ENCODE peak calls at places on chromosome 22, in five cellular contexts. O is NCI-H345, F is dorsolateral prefrontal cortex, L is lower lobe of right lung, S is NCI-H460. T is an unnamed sample.

GRCh38 chr22:50282361-50283144 is 12.4 kb upstream of the MAPK11 start:
- DNase-seq in S (no peak), O (no peak), F (no peak), L (peak), T (peak)

GRCh38 chr22:37784829-37785495 is 22.8 kb upstream of the GCAT start:
- DNase-seq in F (no peak), S (no peak), O (peak), L (peak), T (no peak)

GRCh38 chr22:50734986-50735738 is 2.8 kb upstream of the ACR start:
- DNase-seq in S (no peak), O (no peak), L (peak), F (no peak), T (peak)

GRCh38 chr22:24819941-24820461 is 14.0 kb downstream of the SGSM1 start:
- DNase-seq in S (no peak), O (no peak), F (peak), L (peak), T (peak)

GRCh38 chr22:37499006-37499707 is 13.0 kb upstream of the MFNG start:
- DNase-seq in F (no peak), L (no peak), S (no peak), O (no peak), T (no peak)

GRCh38 chr22:40676644-40677043 is 2.6 kb upstream of the MCHR1 start:
- DNase-seq in F (no peak), S (no peak), O (no peak), L (no peak), T (no peak)

GRCh38 chr22:43211941-43212433 is 25.1 kb upstream of the TTLL12 start:
- DNase-seq in S (no peak), F (no peak), L (no peak), O (no peak), T (no peak)

GRCh38 chr22:22558071-22558971 is 744 bp downstream of the PRAME start:
- DNase-seq in F (no peak), O (no peak), L (no peak), S (no peak), T (no peak)

GRCh38 chr22:49930596-49931412 is 12.4 kb downstream of the CRELD2 start:
- DNase-seq in L (peak), F (peak), O (peak), S (peak), T (no peak)

GRCh38 chr22:44357296-44357961 is 44.7 kb upstream of the SHISAL1 start:
- DNase-seq in F (peak), O (no peak), L (peak), S (no peak), T (peak)

GRCh38 chr22:50190182-50190951 is 4.7 kb downstream of the TRABD start:
- DNase-seq in S (peak), O (peak), F (no peak), L (peak), T (peak)

GRCh38 chr22:24416611-24417010 is 10.8 kb upstream of the ADORA2A start:
- DNase-seq in F (no peak), O (no peak), S (no peak), L (peak), T (no peak)

GRCh38 chr22:31969789-31970489 is 25.6 kb downstream of the YWHAH start:
- DNase-seq in S (peak), O (peak), L (peak), F (peak), T (peak)

GRCh38 chr22:21712751-21713427 is 22.7 kb downstream of the YPEL1 start:
- DNase-seq in O (peak), S (peak), L (peak), F (peak), T (no peak)

GRCh38 chr22:49566693-49567092 is 261.0 kb downstream of the BRD1 start:
- DNase-seq in F (no peak), O (no peak), S (no peak), L (no peak), T (peak)

GRCh38 chr22:38129021-38129420 is 18.5 kb upstream of the BAIAP2L2 start:
- DNase-seq in L (no peak), O (no peak), F (no peak), S (no peak), T (no peak)

GRCh38 chr22:50530280-50530856 is 556 bp upstream of the TYMP start:
- DNase-seq in F (no peak), S (peak), O (peak), L (peak), T (no peak)

GRCh38 chr22:39311592-39312400 is 7.6 kb downstream of the RPL3 start:
- DNase-seq in S (no peak), F (no peak), L (no peak), O (no peak), T (no peak)

GRCh38 chr22:41528132-41528766 is 16.0 kb downstream of the POLR3H start:
- DNase-seq in O (no peak), L (no peak), F (no peak), S (no peak), T (no peak)

GRCh38 chr22:28051787-28052356 is 132.8 kb upstream of the PITPNB start:
- DNase-seq in O (peak), S (peak), F (peak), L (no peak), T (peak)

GRCh38 chr22:50323900-50324299 is 2.9 kb downstream of the DENND6B start:
- DNase-seq in L (no peak), F (no peak), O (no peak), S (no peak), T (no peak)

GRCh38 chr22:33579448-33580093 is 340.7 kb downstream of the LARGE1 start:
- DNase-seq in S (peak), F (peak), L (no peak), O (peak), T (no peak)

GRCh38 chr22:43823353-43823908 is 11.3 kb upstream of the EFCAB6 start:
- DNase-seq in O (peak), L (peak), S (no peak), F (no peak), T (peak)

GRCh38 chr22:28958611-28959010 is 75.2 kb downstream of the ZNRF3 start:
- DNase-seq in O (no peak), F (no peak), S (no peak), L (no peak), T (no peak)

GRCh38 chr22:27748355-27749168 is 53.0 kb downstream of the MN1 start:
- DNase-seq in L (no peak), F (no peak), O (no peak), S (peak), T (no peak)

GRCh38 chr22:19576460-19577421 is 52.5 kb upstream of the CLDN5 start:
- DNase-seq in L (no peak), S (no peak), O (no peak), F (no peak), T (no peak)

GRCh38 chr22:20021196-20022181 is 579 bp downstream of the TANGO2 start:
- DNase-seq in L (peak), F (peak), O (no peak), S (no peak), T (peak)